ENCODE peak calls at places on chromosomes 4 and X, in six cellular contexts. O is cardiac muscle cell; P is CD8-positive, alpha-beta T cell; X is left ventricle myocardium inferior; E is gastrocnemius medialis; V is GM23248. L is an unnamed sample. For H3K36me3 and H3K4me1, the result is how much of the 10 kb centered on the place peaks cover.

GRCh38 chr4:91963489-91963888 is 340.3 kb upstream of the GRID2 start:
- DNase-seq in X (no peak), V (peak), P (no peak), E (no peak), O (no peak), L (no peak)

GRCh38 chrX:15512401-15512965 is 11.9 kb downstream of the BMX start:
- DNase-seq in E (no peak), O (no peak), V (peak), X (no peak), P (no peak), L (no peak)

GRCh38 chrX:43741843-43742573 is 85.9 kb downstream of the MAOA start:
- DNase-seq in V (peak), X (no peak), O (no peak), E (peak), P (no peak), L (no peak)

GRCh38 chrX:68299923-68300322 is 133.4 kb downstream of the OPHN1 start:
- DNase-seq in E (no peak), O (no peak), P (no peak), V (no peak), X (no peak), L (no peak)

GRCh38 chr4:16437836-16438235 is 211.6 kb upstream of the TAPT1 start:
- DNase-seq in X (no peak), P (no peak), E (no peak), O (no peak), V (peak), L (no peak)

GRCh38 chr4:133062851-133063250 is 86.2 kb upstream of the PCDH10 start:
- DNase-seq in V (no peak), X (no peak), P (no peak), E (no peak), O (no peak), L (no peak)

GRCh38 chr4:2797545-2798305 is 4.8 kb downstream of the SH3BP2 start:
- DNase-seq in X (no peak), P (no peak), O (no peak), V (no peak), E (peak), L (no peak)

GRCh38 chr4:133921280-133922195 is 280.1 kb downstream of the PABPC4L start:
- DNase-seq in O (peak), X (no peak), E (no peak), V (peak), P (no peak), L (no peak)

GRCh38 chrX:115344885-115345653 is 55.6 kb downstream of the LUZP4 start:
- DNase-seq in X (peak), V (peak), O (peak), E (peak), P (no peak), L (peak)

GRCh38 chrX:6614516-6614915 is 79.6 kb upstream of the VCX3A start:
- DNase-seq in E (no peak), P (no peak), O (no peak), V (no peak), X (no peak), L (no peak)

GRCh38 chr4:116357758-116358157 is 727.6 kb downstream of the TRAM1L1 start:
- DNase-seq in P (no peak), O (no peak), X (no peak), V (peak), E (peak), L (no peak)

GRCh38 chr4:40621229-40621591 is 8.5 kb downstream of the RBM47 start:
- DNase-seq in P (no peak), X (no peak), E (no peak), V (no peak), O (no peak), L (no peak)

GRCh38 chr4:118964891-118965411 is 76.3 kb downstream of the SYNPO2 start:
- DNase-seq in O (no peak), X (no peak), P (no peak), E (no peak), V (peak), L (no peak)

GRCh38 chrX:1165535-1166196 is 46.8 kb downstream of the CRLF2 start:
- DNase-seq in E (no peak), P (no peak), O (peak), V (peak), X (no peak), L (peak)

GRCh38 chr4:139641218-139641617 is 24.4 kb upstream of the MGST2 start:
- DNase-seq in O (no peak), E (no peak), P (no peak), V (peak), X (no peak), L (no peak)

GRCh38 chrX:131626681-131627296 is 82.9 kb downstream of the OR13H1 start:
- DNase-seq in P (no peak), V (peak), E (no peak), O (peak), X (no peak), L (no peak)

GRCh38 chr4:10416441-10416840 is 40.8 kb downstream of the ZNF518B start:
- DNase-seq in O (no peak), V (no peak), P (peak), E (no peak), X (no peak), L (no peak)

GRCh38 chr4:139523076-139523475 is 32.9 kb downstream of the SETD7 start:
- DNase-seq in E (no peak), P (no peak), X (peak), V (no peak), O (no peak), L (no peak)

GRCh38 chr4:74197123-74197522 is 39.2 kb downstream of the MTHFD2L start:
- DNase-seq in X (no peak), P (no peak), E (no peak), V (no peak), O (no peak), L (no peak)

GRCh38 chr4:151804821-151805220 is 44.0 kb upstream of the GATB start:
- DNase-seq in V (peak), X (no peak), P (no peak), O (no peak), E (no peak), L (no peak)

GRCh38 chrX:8946488-8947050 is 87.4 kb downstream of the FAM9B start:
- DNase-seq in O (no peak), E (no peak), X (no peak), P (no peak), V (no peak), L (no peak)

GRCh38 chrX:117996918-117997480 is 119.6 kb downstream of the KLHL13 start:
- DNase-seq in P (no peak), X (no peak), V (no peak), E (no peak), O (no peak), L (no peak)

GRCh38 chrX:141405878-141406492 is 163.7 kb upstream of the SPANXC start:
- DNase-seq in V (peak), E (no peak), O (no peak), X (no peak), P (no peak), L (no peak)

GRCh38 chr4:139704915-139705485 is 39.4 kb downstream of the MGST2 start:
- DNase-seq in V (peak), E (no peak), O (no peak), X (no peak), P (no peak), L (no peak)

GRCh38 chrX:19629541-19629940 is 114.2 kb upstream of the MAP3K15 start:
- DNase-seq in V (no peak), E (no peak), P (no peak), O (no peak), X (no peak), L (no peak)

GRCh38 chr4:17635056-17635455 is 20.6 kb downstream of the MED28 start:
- DNase-seq in P (no peak), V (no peak), X (no peak), E (no peak), O (no peak), L (no peak)

GRCh38 chr4:118754890-118755289 is 69.7 kb downstream of the METTL14 start:
- DNase-seq in V (no peak), X (no peak), E (no peak), O (no peak), P (no peak), L (no peak)

DNA sequence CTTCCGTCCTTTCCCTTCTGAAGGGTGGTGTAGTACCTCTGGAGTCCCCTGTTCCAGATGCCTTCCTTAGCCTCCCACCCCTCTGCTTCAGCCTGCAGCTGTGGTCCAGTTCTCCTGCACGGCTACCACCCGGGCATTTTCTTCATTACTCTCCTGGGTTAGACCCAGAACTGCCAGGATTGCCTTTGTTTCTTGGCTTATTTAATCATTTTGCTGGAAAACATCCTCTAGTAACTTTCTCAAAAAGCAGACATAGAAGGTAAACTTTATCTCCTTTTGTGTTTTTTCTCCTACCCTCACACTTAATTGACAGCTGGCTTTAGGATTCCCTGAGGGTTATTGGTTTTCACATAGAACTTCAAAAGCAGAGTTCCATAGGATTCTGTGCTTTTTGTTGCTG is 20.2 kb downstream of the ANAPC4 start:
- DNase-seq in E (no peak), P (no peak), O (no peak), X (no peak), V (no peak), L (no peak)
- H3K36me3 ChIP-seq in E (under half), P (under half), O (under half), X (half or more), V (half or more), L (under half)

GRCh38 chr4:178083968-178084367 is 641.7 kb upstream of the AGA start:
- DNase-seq in P (no peak), X (no peak), E (no peak), O (no peak), V (no peak), L (no peak)
- H3K27ac ChIP-seq in P (no peak), X (no peak), E (no peak), O (no peak), V (no peak), L (no peak)

GRCh38 chr4:6705638-6706037 is 4.0 kb downstream of the MRFAP1L1 start:
- DNase-seq in E (no peak), V (no peak), O (no peak), P (no peak), X (no peak), L (no peak)

GRCh38 chr4:6701371-6701770 is 7.7 kb downstream of the S100P start:
- DNase-seq in V (no peak), E (no peak), X (no peak), O (no peak), P (no peak), L (no peak)

GRCh38 chr4:6703786-6704185 is 5.9 kb downstream of the MRFAP1L1 start:
- DNase-seq in E (no peak), V (peak), P (no peak), O (no peak), X (no peak), L (no peak)

GRCh38 chr4:6699903-6700302 is 6.2 kb downstream of the S100P start:
- DNase-seq in X (no peak), O (no peak), E (no peak), P (no peak), V (no peak), L (no peak)

DNA sequence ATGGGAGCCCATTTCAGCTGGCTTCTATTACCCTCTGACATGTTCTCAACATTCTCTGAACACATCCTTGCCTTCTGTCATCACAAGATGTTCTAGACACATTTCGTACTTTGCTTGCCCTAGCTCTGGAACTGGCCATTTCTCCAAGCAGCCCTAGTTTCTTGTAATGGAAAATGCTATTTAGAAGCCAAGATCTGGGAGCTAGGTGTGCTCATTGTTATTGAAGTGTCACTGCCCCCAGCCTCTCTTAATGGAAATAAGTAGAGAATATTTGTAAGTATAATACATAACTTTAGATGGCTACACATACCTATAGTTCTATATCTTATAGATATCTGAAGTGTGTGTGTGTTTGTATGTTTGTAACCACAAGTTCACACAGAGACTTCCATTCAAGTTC is 6.9 kb downstream of the MRFAP1L1 start:
- DNase-seq in V (no peak), P (no peak), E (no peak), O (no peak), X (no peak), L (no peak)
- H3K4me1 ChIP-seq in V (under half), P (half or more), E (under half), O (under half), X (under half), L (under half)

DNA sequence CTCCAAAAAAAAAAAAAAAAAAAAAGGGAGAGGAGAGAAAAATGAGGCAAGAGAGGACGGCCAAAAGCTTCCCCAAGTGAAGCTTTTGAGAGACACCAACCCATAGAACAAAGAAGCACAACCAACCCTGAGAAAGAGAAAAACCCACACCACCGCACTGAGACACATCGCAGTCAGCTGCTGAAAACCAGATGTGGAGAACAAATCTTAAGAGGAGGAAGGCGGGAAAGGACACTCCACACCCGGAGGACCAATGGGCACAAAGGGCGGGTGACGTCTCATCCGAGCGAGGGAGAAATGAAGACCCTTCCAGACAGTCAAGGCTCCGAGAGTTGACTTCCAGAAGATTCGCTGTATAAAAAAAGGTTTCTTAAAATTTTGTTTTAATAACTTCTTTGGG is 112.1 kb downstream of the AFAP1 start:
- DNase-seq in E (no peak), P (no peak), O (no peak), X (no peak), V (peak), L (no peak)
- H3K36me3 ChIP-seq in E (under half), P (under half), O (under half), X (under half), V (half or more), L (under half)

DNA sequence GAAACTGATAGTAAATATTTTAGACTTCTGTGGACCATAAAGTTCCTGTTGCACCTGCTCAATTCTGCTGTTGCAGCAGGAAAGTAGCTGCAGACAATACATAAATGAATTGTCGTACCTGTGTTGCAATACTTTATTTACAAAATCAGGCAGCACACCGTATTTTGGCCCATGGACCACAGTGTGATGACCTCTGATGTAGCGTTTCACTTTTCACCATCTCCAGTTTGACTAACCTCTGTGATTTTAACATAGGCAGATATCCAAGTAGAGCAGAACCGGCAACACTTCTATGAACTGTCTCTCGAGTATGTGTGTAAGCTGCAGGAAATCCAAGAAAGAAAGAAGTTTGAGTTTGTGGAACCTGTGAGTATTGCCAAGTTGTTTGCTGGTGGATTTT is 132.7 kb downstream of the ARHGAP10 start:
- DNase-seq in P (no peak), X (no peak), V (peak), O (no peak), E (no peak), L (no peak)
- H3K27ac ChIP-seq in P (no peak), X (peak), V (no peak), O (no peak), E (peak), L (no peak)